ENCODE peak calls at places on chromosomes 7 and 10, in nine cellular contexts. Y is fibroblast of the aortic adventitia, G is fibroblast of lung, O is tibial nerve, K is tibial artery, Q is HepG2, S is GM06990, N is foreskin fibroblast, Z is retinal pigment epithelial cell. F is an unnamed sample.

GRCh38 chr7:82413237-82413636 is 30.3 kb downstream of the CACNA2D1 start:
- DNase-seq in K (no peak), Z (no peak), Y (peak), G (peak), N (no peak), O (no peak), Q (no peak), S (no peak), F (no peak)

GRCh38 chr10:110461088-110461487 is 36.6 kb upstream of the DUSP5 start:
- DNase-seq in K (no peak), S (no peak), N (no peak), Q (no peak), G (no peak), O (no peak), Y (no peak), Z (no peak), F (no peak)

GRCh38 chr10:11612004-11613001 is 853 bp upstream of the USP6NL start:
- DNase-seq in O (no peak), Q (no peak), Z (no peak), S (no peak), Y (peak), K (no peak), N (peak), G (no peak), F (no peak)

GRCh38 chr7:142932386-142933091 is 1.0 kb downstream of the TRPV5 start:
- DNase-seq in G (no peak), Z (no peak), K (no peak), Y (no peak), S (no peak), O (no peak), N (no peak), Q (no peak), F (no peak)

GRCh38 chr10:100923580-100923979 is 10.8 kb downstream of the SLF2 start:
- DNase-seq in K (no peak), Z (no peak), N (no peak), O (no peak), Y (no peak), S (no peak), Q (no peak), G (peak), F (no peak)

GRCh38 chr10:80429521-80429966 is 21.2 kb downstream of the PRXL2A start:
- DNase-seq in K (peak), Y (no peak), N (peak), S (no peak), O (no peak), Q (no peak), Z (no peak), G (no peak), F (no peak)

GRCh38 chr10:95374597-95375209 is 83.9 kb upstream of the PDLIM1 start:
- DNase-seq in G (peak), S (peak), Y (peak), Z (no peak), N (peak), O (peak), K (peak), Q (peak), F (peak)

GRCh38 chr10:117503170-117503885 is 39.2 kb upstream of the EMX2 start:
- DNase-seq in S (no peak), O (no peak), Y (peak), K (no peak), N (peak), G (no peak), Q (no peak), Z (no peak), F (no peak)

GRCh38 chr10:67045404-67045803 is 119.6 kb downstream of the LRRTM3 start:
- DNase-seq in Y (no peak), K (no peak), Q (no peak), S (peak), N (peak), G (no peak), Z (no peak), O (no peak), F (no peak)

GRCh38 chr10:132102071-132102716 is 36.4 kb downstream of the JAKMIP3 start:
- DNase-seq in G (no peak), Z (no peak), N (no peak), O (no peak), Y (no peak), K (no peak), S (no peak), Q (no peak), F (no peak)

GRCh38 chr7:99762680-99763327 is 21.2 kb downstream of the CYP3A4 start:
- DNase-seq in Q (no peak), Z (no peak), G (peak), N (peak), O (peak), Y (peak), S (no peak), K (no peak), F (no peak)

GRCh38 chr10:103416436-103417147 is 20.2 kb downstream of the PDCD11 start:
- DNase-seq in K (peak), S (peak), Y (peak), O (peak), Q (peak), Z (no peak), G (peak), N (peak), F (no peak)

GRCh38 chr10:200405-200804 is 65.2 kb downstream of the ZMYND11 start:
- DNase-seq in S (no peak), N (peak), Q (no peak), Y (peak), O (no peak), K (no peak), G (peak), Z (peak), F (no peak)

GRCh38 chr7:8212638-8213037 is 49.3 kb downstream of the ICA1 start:
- DNase-seq in G (no peak), Q (no peak), Z (no peak), N (no peak), O (no peak), Y (no peak), K (no peak), S (no peak), F (no peak)

GRCh38 chr10:102555781-102556328 is 52.1 kb downstream of the SUFU start:
- DNase-seq in S (no peak), Q (no peak), Y (peak), N (peak), K (peak), Z (peak), G (peak), O (no peak), F (no peak)

GRCh38 chr7:103735377-103735776 is 254.1 kb downstream of the RELN start:
- DNase-seq in S (no peak), K (no peak), O (no peak), Q (peak), Y (peak), Z (peak), N (peak), G (peak), F (no peak)

GRCh38 chr10:52121688-52122087 is 192.4 kb upstream of the DKK1 start:
- DNase-seq in Z (peak), K (no peak), G (no peak), O (no peak), Q (no peak), Y (peak), S (no peak), N (no peak), F (no peak)

GRCh38 chr10:121741246-121741645 is 143.0 kb upstream of the FGFR2 start:
- DNase-seq in G (peak), S (no peak), O (no peak), Q (no peak), Y (no peak), N (no peak), Z (no peak), K (no peak), F (no peak)

GRCh38 chr7:151426486-151426905 is 13.4 kb downstream of the CRYGN start:
- DNase-seq in S (no peak), Z (peak), Y (peak), O (peak), N (peak), G (peak), Q (no peak), K (peak), F (no peak)

GRCh38 chr7:28688651-28689050 is 269.5 kb downstream of the TRIL start:
- DNase-seq in G (peak), K (no peak), Y (peak), N (peak), Z (no peak), S (no peak), Q (no peak), O (no peak), F (no peak)

GRCh38 chr7:28419717-28420116 is 7.4 kb downstream of the CREB5 start:
- DNase-seq in Q (no peak), S (no peak), N (peak), Y (peak), G (peak), Z (no peak), K (no peak), O (no peak), F (no peak)

GRCh38 chr7:122438492-122438891 is 133.9 kb upstream of the FEZF1 start:
- DNase-seq in Z (no peak), Q (no peak), S (no peak), Y (no peak), O (no peak), G (no peak), K (no peak), N (no peak), F (no peak)
- TF ChIP-seq CTCF in Z (no peak), Q (no peak), S (no peak), Y (no peak), O (no peak), G (no peak), K (no peak), N (no peak), F (no peak)

DNA sequence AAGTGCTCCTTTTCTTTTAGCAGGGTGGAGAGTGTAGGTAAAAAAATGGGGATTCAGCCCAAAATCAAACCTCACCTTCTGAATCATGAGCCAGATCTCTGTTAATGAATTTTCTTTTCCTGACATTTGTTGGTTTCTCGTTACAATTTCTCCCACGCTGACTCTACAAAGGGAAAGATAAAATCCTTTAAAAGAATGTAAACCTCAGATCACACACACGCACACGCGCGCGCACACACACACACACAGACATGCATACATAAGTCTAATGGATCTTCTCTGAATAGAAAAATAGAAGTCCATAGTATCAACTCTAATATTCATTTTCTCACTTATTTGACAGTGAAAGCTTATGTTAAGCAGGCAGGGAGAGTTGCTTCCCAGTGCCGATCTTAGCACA is 1.5 kb downstream of the ETV1 start:
- DNase-seq in Q (no peak), N (peak), Y (peak), G (peak), O (no peak), K (no peak), Z (no peak), S (no peak), F (no peak)
- H3K4me3 ChIP-seq in Q (no peak), N (peak), Y (peak), G (peak), O (no peak), K (no peak), Z (peak), S (no peak), F (peak)

DNA sequence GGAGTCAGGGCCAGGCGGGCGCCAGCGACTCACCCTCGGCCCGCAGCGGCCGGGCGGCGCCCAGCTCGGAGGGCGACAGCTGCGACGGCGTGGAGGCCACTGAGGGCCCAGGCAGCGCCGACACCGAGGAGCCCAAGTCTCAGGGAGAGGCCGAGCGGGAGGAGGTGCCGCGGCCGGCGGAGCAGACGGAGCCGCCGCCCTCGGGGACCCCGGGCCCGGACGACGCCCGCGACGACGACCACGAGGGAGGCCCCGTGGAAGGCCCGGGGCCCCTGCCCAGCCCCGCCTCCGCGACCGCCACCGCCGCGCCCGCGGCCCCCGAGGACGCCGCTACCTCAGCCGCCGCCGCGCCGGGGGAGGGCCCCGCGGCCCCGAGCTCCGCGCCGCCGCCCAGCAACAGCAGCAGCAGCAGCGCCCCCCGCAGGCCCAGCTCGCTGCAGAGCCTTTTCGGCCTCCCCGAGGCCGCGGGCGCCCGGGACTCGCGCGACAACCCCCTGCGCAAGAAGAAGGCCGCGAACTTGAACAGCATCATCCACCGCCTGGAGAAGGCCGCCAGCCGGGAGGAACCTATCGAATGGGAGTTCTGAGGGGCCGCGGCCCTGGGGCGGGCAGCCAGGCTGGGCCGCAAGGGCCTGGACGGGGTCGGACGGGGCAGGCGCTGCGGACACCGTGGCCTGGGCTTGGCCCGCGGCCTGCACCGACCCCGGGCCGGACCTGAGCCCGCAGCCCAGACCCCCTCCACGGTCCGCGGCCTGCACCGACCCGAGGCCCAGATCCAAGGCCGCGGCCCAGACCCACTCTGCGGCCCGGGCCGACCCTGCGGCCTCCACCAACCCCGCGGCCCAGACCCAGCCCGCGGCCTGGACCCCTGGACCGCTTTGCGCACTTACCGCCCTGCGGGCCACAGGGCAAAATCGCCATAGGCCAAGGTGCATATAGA is 37.9 kb upstream of the SH2B2 start:
- DNase-seq in Y (no peak), Q (no peak), S (no peak), N (no peak), Z (no peak), G (no peak), O (no peak), K (no peak), F (no peak)
- TF ChIP-seq CTCF in Y (no peak), Q (no peak), S (no peak), N (no peak), Z (no peak), G (no peak), O (no peak), K (no peak), F (no peak)

GRCh38 chr7:55016746-55017090 is 2.1 kb upstream of the EGFR start:
- DNase-seq in N (no peak), Z (no peak), S (no peak), K (no peak), Q (no peak), G (no peak), Y (no peak), O (no peak), F (no peak)
- H3K4me3 ChIP-seq in N (no peak), Z (no peak), S (no peak), K (no peak), Q (no peak), G (no peak), Y (no peak), O (no peak), F (no peak)

GRCh38 chr10:16156681-16157080 is 280.1 kb upstream of the PTER start:
- DNase-seq in Q (no peak), Z (no peak), N (no peak), G (no peak), Y (no peak), K (no peak), S (no peak), O (no peak), F (no peak)

GRCh38 chr10:16155761-16156322 is 281.0 kb upstream of the PTER start:
- DNase-seq in N (no peak), Z (no peak), G (no peak), K (no peak), S (no peak), Q (no peak), Y (no peak), O (no peak), F (no peak)
- TF ChIP-seq CTCF in N (no peak), Z (no peak), G (no peak), K (no peak), S (peak), Q (no peak), Y (no peak), O (no peak), F (peak)

GRCh38 chr7:80088705-80089104 is 45.9 kb upstream of the GNAI1 start:
- DNase-seq in N (peak), O (no peak), S (no peak), Z (peak), G (peak), Q (no peak), K (no peak), Y (no peak), F (no peak)
- H3K4me3 ChIP-seq in N (no peak), O (no peak), S (no peak), Z (no peak), G (no peak), Q (no peak), K (no peak), Y (no peak), F (no peak)

GRCh38 chr7:115749924-115750323 is 280.6 kb downstream of the TFEC start:
- DNase-seq in Y (peak), S (no peak), O (no peak), N (no peak), Z (no peak), Q (no peak), G (peak), K (no peak), F (no peak)

GRCh38 chr7:115747174-115747573 is 283.4 kb downstream of the TFEC start:
- DNase-seq in S (peak), Y (peak), Q (no peak), Z (no peak), N (peak), G (no peak), K (no peak), O (no peak), F (no peak)

GRCh38 chr7:115754226-115754625 is 276.3 kb downstream of the TFEC start:
- DNase-seq in Z (no peak), G (no peak), O (no peak), Q (no peak), Y (no peak), K (no peak), S (no peak), N (no peak), F (no peak)

GRCh38 chr7:115748123-115748738 is 282.3 kb downstream of the TFEC start:
- DNase-seq in Y (peak), Z (no peak), S (no peak), K (no peak), G (no peak), Q (peak), N (peak), O (no peak), F (no peak)
- TF ChIP-seq CTCF in Y (peak), Z (peak), S (peak), K (no peak), G (peak), Q (peak), N (peak), O (no peak), F (peak)

GRCh38 chr7:95476904-95477594 is 8.7 kb upstream of the ASB4 start:
- DNase-seq in S (no peak), O (peak), Y (peak), G (peak), Q (peak), N (peak), K (peak), Z (no peak), F (no peak)
- H3K4me3 ChIP-seq in S (no peak), O (no peak), Y (no peak), G (no peak), Q (no peak), N (no peak), K (no peak), Z (no peak), F (no peak)

GRCh38 chr7:4783762-4784351 is 8.4 kb downstream of the AP5Z1 start:
- DNase-seq in Z (no peak), Y (no peak), K (no peak), G (no peak), O (no peak), Q (no peak), S (no peak), N (no peak), F (no peak)
- TF ChIP-seq CTCF in Z (no peak), Y (no peak), K (no peak), G (no peak), O (no peak), Q (no peak), S (no peak), N (no peak), F (no peak)

GRCh38 chr10:24452030-24452429 is 243.1 kb downstream of the KIAA1217 start:
- DNase-seq in K (no peak), G (no peak), Z (no peak), O (no peak), Y (no peak), Q (no peak), N (no peak), S (no peak), F (no peak)
- H3K4me3 ChIP-seq in K (no peak), G (no peak), Z (no peak), O (no peak), Y (no peak), Q (no peak), N (no peak), S (no peak), F (no peak)